ENCODE peak calls at places on chromosomes 16 and 17, in five cellular contexts. R is mesenchymal stem cell, J is Karpas-422, U is mammary epithelial cell, W is neuronal stem cell. H is an unnamed sample.

GRCh38 chr16:7345423-7345822 is 12.8 kb downstream of the RBFOX1 start:
- DNase-seq in R (no peak), J (no peak), U (no peak), W (no peak), H (no peak)

GRCh38 chr17:37124825-37125181 is 176.0 kb downstream of the AATF start:
- DNase-seq in R (no peak), J (no peak), U (no peak), W (no peak), H (no peak)

GRCh38 chr17:28125530-28126382 is 83.3 kb downstream of the NLK start:
- DNase-seq in R (no peak), J (no peak), U (no peak), W (no peak), H (no peak)

GRCh38 chr17:36755586-36755985 is 154.2 kb downstream of the MRM1 start:
- DNase-seq in R (no peak), J (peak; percentile 77), U (peak; percentile 18), W (no peak), H (peak; percentile 4)

GRCh38 chr17:55391244-55391757 is 30.3 kb downstream of the MMD start:
- DNase-seq in R (no peak), J (no peak), U (no peak), W (no peak), H (no peak)

GRCh38 chr17:47999612-48000011 is 28.7 kb downstream of the CDK5RAP3 start:
- DNase-seq in R (peak; percentile 39), J (peak; percentile 52), U (peak; percentile 69), W (no peak), H (no peak)

GRCh38 chr17:8712698-8713097 is 31.9 kb downstream of the CCDC42 start:
- DNase-seq in R (no peak), J (no peak), U (no peak), W (no peak), H (no peak)

GRCh38 chr16:85832578-85833539 is 33.4 kb downstream of the COX4I1 start:
- DNase-seq in R (no peak), J (peak; percentile 93), U (no peak), W (no peak), H (no peak)

GRCh38 chr17:332023-332422 is 20.6 kb downstream of the RPH3AL start:
- DNase-seq in R (no peak), J (peak; percentile 36), U (no peak), W (no peak), H (no peak)

GRCh38 chr16:19717781-19718623 is at the start of the genes IQCK and KNOP1:
- DNase-seq in R (peak; percentile 91), J (peak; percentile 91), U (peak; percentile 86), W (peak; percentile 89), H (no peak)

GRCh38 chr16:57239089-57239488 is 6.0 kb upstream of the ARL2BP start:
- DNase-seq in R (no peak), J (no peak), U (no peak), W (no peak), H (no peak)

GRCh38 chr16:81524382-81524781 is 79.8 kb downstream of the CMIP start:
- DNase-seq in R (no peak), J (no peak), U (no peak), W (no peak), H (no peak)

GRCh38 chr17:43740541-43740940 is 18.1 kb downstream of the SOST start:
- DNase-seq in R (no peak), J (no peak), U (peak; percentile 43), W (no peak), H (no peak)

GRCh38 chr16:11380836-11381235 is 35.6 kb downstream of the RMI2 start:
- DNase-seq in R (no peak), J (no peak), U (no peak), W (no peak), H (no peak)

GRCh38 chr16:19008245-19008644 is 24.5 kb downstream of the TMC7 start:
- DNase-seq in R (peak; percentile 86), J (no peak), U (peak; percentile 94), W (no peak), H (no peak)

GRCh38 chr16:72536673-72537435 is 364.9 kb upstream of the PMFBP1 start:
- DNase-seq in R (no peak), J (no peak), U (no peak), W (no peak), H (no peak)
- H3K9ac ChIP-seq in R (peak overlapping the region; percentile 38), J (no peak overlapping the region), U (no peak overlapping the region), W (no peak overlapping the region), H (no peak overlapping the region)

DNA sequence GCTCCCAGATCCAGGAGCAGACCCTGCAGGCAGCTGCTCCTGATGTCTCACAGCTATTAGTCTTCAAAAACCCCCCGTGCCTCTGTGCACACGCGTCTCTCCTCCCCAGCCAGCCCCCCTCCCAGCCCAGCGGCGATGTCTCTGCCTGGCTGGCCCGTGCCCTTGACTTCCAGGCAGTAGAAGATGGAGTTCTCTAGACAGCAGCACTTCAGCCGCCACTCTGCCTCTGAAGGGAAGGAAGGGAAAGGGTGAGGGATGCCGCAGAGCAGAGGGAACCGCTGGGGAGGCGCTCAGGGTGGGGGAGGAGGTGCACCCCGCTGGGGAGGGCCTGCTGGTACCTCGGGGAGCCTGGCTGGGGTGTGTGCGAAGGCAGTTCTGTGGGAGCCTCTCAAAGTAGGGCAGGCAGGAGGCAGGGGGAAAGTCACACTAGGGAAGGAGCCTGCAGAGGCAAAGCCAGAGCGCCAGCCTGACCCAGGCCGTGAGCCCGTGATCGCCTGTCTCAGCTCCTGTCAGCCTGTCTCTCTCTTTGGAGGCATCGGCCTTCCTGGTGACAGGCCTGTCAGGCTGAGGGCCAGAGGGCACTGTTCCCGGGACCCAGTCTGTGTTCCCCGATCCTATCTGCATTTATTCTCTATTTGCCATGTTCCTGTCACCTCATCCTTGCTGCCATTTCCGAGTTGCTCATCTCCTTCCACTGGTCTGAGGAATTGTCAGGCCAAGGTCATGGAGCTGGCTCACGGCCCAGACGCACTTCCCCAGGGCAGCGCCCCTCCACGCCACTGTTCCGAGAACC is 4.5 kb downstream of the PRCD start:
- DNase-seq in R (peak; percentile 75), J (no peak), U (no peak), W (no peak), H (no peak)
- H3K9ac ChIP-seq in R (no peak overlapping the region), J (no peak overlapping the region), U (no peak overlapping the region), W (no peak overlapping the region), H (no peak overlapping the region)

GRCh38 chr17:62626719-62627218 is 701 bp upstream of the MRC2 start:
- DNase-seq in R (peak; percentile 93), J (no peak), U (peak; percentile 47), W (peak; percentile 70), H (no peak)

GRCh38 chr17:62629556-62630364 is 2.3 kb downstream of the MRC2 start:
- DNase-seq in R (no peak), J (no peak), U (no peak), W (no peak), H (no peak)

GRCh38 chr17:62628845-62629555 is 1.5 kb downstream of the MRC2 start:
- DNase-seq in R (peak; percentile 89), J (no peak), U (peak; percentile 39), W (no peak), H (no peak)

GRCh38 chr17:62627219-62627903 is at the start of gene MRC2:
- DNase-seq in R (peak; percentile 92), J (no peak), U (peak; percentile 67), W (peak; percentile 56), H (no peak)

DNA sequence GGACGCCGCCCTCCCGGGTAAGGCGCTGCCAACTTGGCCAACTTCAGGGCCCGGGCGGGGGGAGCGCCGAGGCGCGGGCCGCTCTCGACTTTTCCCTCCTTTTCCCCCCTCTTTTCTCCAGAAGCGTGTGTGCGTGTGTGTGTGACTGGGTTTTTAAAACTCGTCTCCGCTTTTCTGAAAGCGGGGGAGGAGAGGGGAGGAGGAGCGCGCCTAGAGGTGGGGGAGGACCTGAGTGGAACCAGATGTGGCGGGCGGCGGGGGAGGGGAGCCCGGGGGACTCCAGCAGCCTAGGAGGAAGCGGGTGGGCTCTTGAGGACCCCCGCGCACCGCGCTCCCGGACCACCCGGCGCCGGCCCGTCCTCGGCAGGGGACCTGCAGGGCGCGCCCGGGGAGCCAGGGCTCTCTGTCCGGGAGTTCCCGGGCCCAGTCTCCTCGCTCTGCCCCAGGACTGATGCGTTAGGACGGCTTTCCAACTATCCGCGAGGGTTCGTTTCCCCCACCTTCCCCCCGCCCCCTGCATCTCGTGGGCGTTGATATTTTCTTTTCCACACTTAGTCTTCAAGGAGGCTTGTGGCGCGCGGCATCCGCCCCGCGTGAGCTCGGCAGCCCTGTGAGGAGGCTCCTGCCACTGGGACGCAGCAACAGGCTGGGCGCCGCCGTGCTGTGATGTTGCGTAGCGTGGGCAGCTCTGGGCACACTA is 584 bp downstream of the MRC2 start:
- DNase-seq in R (peak; percentile 80), J (no peak), U (peak; percentile 57), W (peak; percentile 21), H (no peak)
- H3K9ac ChIP-seq in R (peak overlapping the region; percentile 96), J (no peak overlapping the region), U (peak overlapping the region; percentile 59), W (peak overlapping the region; percentile 95), H (peak overlapping the region; percentile 71)

DNA sequence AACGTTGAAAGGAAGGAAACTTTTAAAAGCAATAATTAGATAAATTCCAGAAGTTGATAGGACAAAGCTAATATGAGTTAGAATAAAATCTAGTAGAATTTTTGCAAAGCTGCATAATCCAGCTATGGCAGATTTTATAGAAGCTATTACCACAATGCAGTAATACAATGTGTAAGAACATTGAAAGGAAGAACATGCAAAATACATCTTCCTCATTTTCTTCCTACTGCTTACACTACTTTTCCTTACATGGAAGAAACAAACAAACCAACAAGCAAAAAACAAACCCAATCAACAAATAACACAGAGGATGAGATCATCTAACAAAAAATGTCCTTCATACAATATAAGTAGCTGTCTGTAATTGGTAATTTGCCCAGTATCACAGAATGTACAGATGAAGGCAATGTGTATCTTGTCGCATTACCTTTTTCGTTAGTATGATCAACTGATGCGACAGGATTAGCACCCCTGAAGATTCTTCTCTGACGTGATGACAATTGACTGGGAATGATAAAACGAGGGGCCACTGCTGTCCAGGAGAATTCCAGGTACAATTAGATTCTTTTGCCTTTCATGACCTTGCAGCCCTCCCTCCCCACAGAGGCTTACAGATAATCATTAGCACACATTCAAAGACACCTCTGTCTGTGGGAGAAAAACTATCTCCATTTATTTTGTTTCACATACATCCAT is 21.2 kb upstream of the LRRC37A start:
- DNase-seq in R (no peak), J (peak; percentile 32), U (no peak), W (no peak), H (no peak)
- H3K9ac ChIP-seq in R (no peak overlapping the region), J (no peak overlapping the region), U (no peak overlapping the region), W (no peak overlapping the region), H (no peak overlapping the region)

DNA sequence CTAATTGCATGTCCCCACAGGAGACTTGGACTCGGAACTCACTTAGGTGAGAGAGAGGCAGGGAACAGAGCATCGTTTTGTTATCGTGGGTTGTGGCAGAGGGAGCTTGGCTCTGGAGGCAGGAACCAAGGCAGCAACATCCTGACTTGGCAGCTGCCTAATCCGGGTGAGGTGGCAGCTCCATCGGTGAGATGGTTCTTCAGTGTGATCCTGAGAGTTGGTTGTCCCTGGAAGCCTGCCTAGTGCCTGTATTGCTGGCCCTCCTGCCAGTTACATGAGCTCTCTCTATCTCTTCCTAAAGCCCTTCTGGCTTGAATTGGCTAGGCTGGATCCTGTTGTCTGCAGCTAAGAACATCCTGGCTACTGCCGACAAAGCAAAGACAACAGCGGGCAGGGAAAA is 19.9 kb upstream of the SEC14L1 start:
- DNase-seq in R (no peak), J (no peak), U (no peak), W (no peak), H (no peak)
- H3K9ac ChIP-seq in R (peak overlapping the region; percentile 23), J (no peak overlapping the region), U (no peak overlapping the region), W (no peak overlapping the region), H (no peak overlapping the region)